ENCODE peak calls at places on chromosomes 11 and 22, in five cellular contexts. H is brain microvascular endothelial cell, K is left cardiac atrium, M is nucleus accumbens, G is globus pallidus. Y is an unnamed sample.

GRCh38 chr11:8219257-8220021 is 44.2 kb downstream of the LMO1 start:
- DNase-seq in G (no peak), K (no peak), H (peak; percentile 63), M (no peak), Y (peak; percentile 11)

GRCh38 chr22:30016596-30016995 is 63.7 kb upstream of the HORMAD2 start:
- DNase-seq in G (no peak), K (no peak), M (no peak), H (no peak), Y (no peak)

GRCh38 chr11:18748766-18749375 is 22.9 kb upstream of the IGSF22 start:
- DNase-seq in M (peak; percentile 54), H (no peak), G (no peak), K (no peak), Y (no peak)

GRCh38 chr22:27682438-27682837 is 119.1 kb downstream of the MN1 start:
- DNase-seq in M (no peak), G (no peak), K (no peak), H (no peak), Y (no peak)

GRCh38 chr22:33747576-33748180 is 172.6 kb downstream of the LARGE1 start:
- DNase-seq in G (no peak), H (no peak), K (no peak), M (no peak), Y (no peak)

GRCh38 chr11:66326261-66327111 is 9.6 kb upstream of the CD248 start:
- DNase-seq in K (peak; percentile 68), G (no peak), H (no peak), M (no peak), Y (no peak)

GRCh38 chr11:111730031-111730430 is 36.2 kb downstream of the PPP2R1B start:
- DNase-seq in K (no peak), H (peak; percentile 60), G (peak; percentile 44), M (no peak), Y (no peak)

GRCh38 chr11:134792044-134792443 is 380.0 kb upstream of the B3GAT1 start:
- DNase-seq in H (peak; percentile 17), G (no peak), M (no peak), K (no peak), Y (no peak)

GRCh38 chr11:125939081-125939521 is 6.7 kb upstream of the VSIG10L2 start:
- DNase-seq in K (no peak), G (no peak), M (peak; percentile 21), H (no peak), Y (no peak)

GRCh38 chr11:21988477-21988876 is 204.4 kb upstream of the ANO5 start:
- DNase-seq in H (no peak), M (no peak), K (no peak), G (no peak), Y (peak; percentile 1)

Y was measured in AML-193.